ENCODE peak calls at places on chromosomes 3 and 15, in six cellular contexts. P, E, H, O, K and U are unnamed samples.

GRCh38 chr3:57006048-57006709 is 54.3 kb upstream of the SPATA12 start:
- DNase-seq in P (no peak), E (no peak), H (no peak), O (no peak), K (no peak), U (no peak)

GRCh38 chr3:134485075-134485536 is 679 bp downstream of the ANAPC13 start:
- DNase-seq in P (no peak), E (no peak), H (peak; percentile 32), O (no peak), K (no peak), U (no peak)

GRCh38 chr3:19645093-19645492 is 288.9 kb downstream of the EFHB start:
- DNase-seq in P (no peak), E (no peak), H (no peak), O (no peak), K (no peak), U (no peak)

GRCh38 chr15:77825546-77825945 is 192.8 kb upstream of the LINGO1 start:
- DNase-seq in P (no peak), E (no peak), H (no peak), O (no peak), K (no peak), U (no peak)

GRCh38 chr3:43894176-43895049 is 203.7 kb downstream of the ABHD5 start:
- DNase-seq in P (peak; percentile 69), E (no peak), H (no peak), O (peak; percentile 55), K (peak; percentile 15), U (no peak)

GRCh38 chr15:100901702-100902435 is 17.3 kb upstream of the LRRK1 start:
- DNase-seq in P (no peak), E (peak; percentile 65), H (no peak), O (no peak), K (no peak), U (no peak)

GRCh38 chr3:136958931-136959330 is 1.1 kb downstream of the IL20RB start:
- DNase-seq in P (no peak), E (no peak), H (no peak), O (no peak), K (no peak), U (no peak)

GRCh38 chr15:48855501-48856440 is 22.2 kb upstream of the EID1 start:
- DNase-seq in P (no peak), E (no peak), H (no peak), O (no peak), K (peak; percentile 16), U (no peak)

GRCh38 chr3:99789322-99789721 is 28.3 kb upstream of the CMSS1 start:
- DNase-seq in P (no peak), E (no peak), H (peak; percentile 24), O (no peak), K (peak; percentile 30), U (no peak)

GRCh38 chr3:24520941-24521305 is 26.3 kb upstream of the THRB start:
- DNase-seq in P (no peak), E (no peak), H (no peak), O (no peak), K (no peak), U (no peak)

GRCh38 chr15:73633991-73634495 is 854 bp upstream of the NPTN start:
- DNase-seq in P (no peak), E (no peak), H (no peak), O (no peak), K (no peak), U (no peak)

GRCh38 chr3:139388961-139389551 is 391 bp downstream of the COPB2 start:
- DNase-seq in P (no peak), E (no peak), H (no peak), O (no peak), K (no peak), U (peak; percentile 17)

GRCh38 chr3:177144922-177145321 is 52.4 kb downstream of the TBL1XR1 start:
- DNase-seq in P (no peak), E (no peak), H (no peak), O (no peak), K (no peak), U (peak; percentile 26)

GRCh38 chr15:92623435-92623834 is 32.1 kb downstream of the FAM174B start:
- DNase-seq in P (no peak), E (peak; percentile 45), H (no peak), O (no peak), K (no peak), U (no peak)

GRCh38 chr15:47266556-47266955 is 450.7 kb upstream of the SEMA6D start:
- DNase-seq in P (no peak), E (no peak), H (no peak), O (no peak), K (no peak), U (no peak)

GRCh38 chr3:42451116-42451515 is 40.7 kb upstream of the LYZL4 start:
- DNase-seq in P (no peak), E (no peak), H (no peak), O (no peak), K (no peak), U (no peak)

GRCh38 chr3:181565416-181565815 is 146.3 kb upstream of the SOX2 start:
- DNase-seq in P (no peak), E (no peak), H (no peak), O (no peak), K (no peak), U (no peak)

GRCh38 chr15:67998599-67999122 is 55.5 kb upstream of the PIAS1 start:
- DNase-seq in P (no peak), E (no peak), H (peak; percentile 32), O (peak; percentile 72), K (no peak), U (no peak)

GRCh38 chr15:98648654-98649537 is 557 bp downstream of the IGF1R start:
- DNase-seq in P (peak; percentile 70), E (peak; percentile 78), H (peak; percentile 59), O (peak; percentile 68), K (peak; percentile 51), U (peak; percentile 43)

GRCh38 chr15:92801774-92802464 is 98.2 kb upstream of the CHD2 start:
- DNase-seq in P (peak; percentile 91), E (peak; percentile 86), H (no peak), O (no peak), K (no peak), U (no peak)

GRCh38 chr3:105801397-105801796 is 67.4 kb downstream of the CBLB start:
- DNase-seq in P (no peak), E (no peak), H (no peak), O (no peak), K (no peak), U (no peak)

GRCh38 chr3:37967252-37967881 is 23.2 kb upstream of the VILL start:
- DNase-seq in P (peak; percentile 81), E (peak; percentile 82), H (peak; percentile 70), O (peak; percentile 69), K (peak; percentile 69), U (peak; percentile 37)

GRCh38 chr3:126850370-126851085 is 132.4 kb upstream of the PLXNA1 start:
- DNase-seq in P (no peak), E (peak; percentile 19), H (no peak), O (no peak), K (peak; percentile 18), U (no peak)

GRCh38 chr15:58332676-58333400 is 99.0 kb upstream of the LIPC start:
- DNase-seq in P (no peak), E (no peak), H (no peak), O (no peak), K (no peak), U (no peak)

GRCh38 chr3:194587438-194587931 is 45.7 kb downstream of the TMEM44 start:
- DNase-seq in P (peak; percentile 89), E (no peak), H (peak; percentile 22), O (peak; percentile 60), K (peak; percentile 67), U (no peak)

GRCh38 chr15:40763801-40764765 is at the start of gene GCHFR:
- DNase-seq in P (peak; percentile 87), E (peak; percentile 89), H (peak; percentile 78), O (peak; percentile 91), K (peak; percentile 67), U (peak; percentile 55)

GRCh38 chr15:44798815-44799214 is 62.5 kb downstream of the TRIM69 start:
- DNase-seq in P (no peak), E (no peak), H (no peak), O (no peak), K (no peak), U (no peak)

DNA sequence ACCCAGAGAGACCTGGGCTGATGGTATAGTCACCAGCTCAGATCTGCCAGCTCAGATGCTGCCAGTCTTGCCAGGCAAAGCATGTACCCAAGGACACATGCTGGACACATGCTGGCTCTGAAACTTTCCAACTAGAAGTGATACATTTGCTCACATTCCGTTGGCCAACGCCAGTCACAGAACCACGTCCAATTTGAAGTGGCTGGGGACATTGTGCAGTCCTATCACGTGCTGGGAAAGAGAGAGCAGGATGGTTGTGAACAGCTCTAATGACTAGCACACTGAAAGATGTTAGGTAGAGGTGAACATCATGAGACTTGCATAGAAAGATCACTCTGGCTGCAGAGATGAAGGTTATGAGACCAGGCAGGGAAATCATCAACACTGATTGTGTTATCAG is 308.5 kb upstream of the ROPN1 start:
- DNase-seq in P (no peak), E (no peak), H (no peak), O (no peak), K (no peak), U (no peak)
- H3K4me1 ChIP-seq in P (peaks cover 3% of the 10 kb centered on the region), E (no peaks in the 10 kb centered on the region), H (peaks cover 8% of the 10 kb centered on the region), O (peaks cover 3% of the 10 kb centered on the region), K (peaks cover 50% of the 10 kb centered on the region), U (no peaks in the 10 kb centered on the region)

GRCh38 chr3:151264611-151265010 is 13.7 kb downstream of the P2RY14 start:
- DNase-seq in P (no peak), E (no peak), H (no peak), O (no peak), K (no peak), U (no peak)

GRCh38 chr3:151268267-151269235 is 9.8 kb downstream of the P2RY14 start:
- DNase-seq in P (no peak), E (no peak), H (no peak), O (no peak), K (no peak), U (peak; percentile 15)

GRCh38 chr3:151263126-151263525 is 15.2 kb downstream of the P2RY14 start:
- DNase-seq in P (no peak), E (no peak), H (no peak), O (no peak), K (no peak), U (no peak)

GRCh38 chr3:151265866-151266265 is 12.5 kb downstream of the P2RY14 start:
- DNase-seq in P (no peak), E (no peak), H (no peak), O (no peak), K (peak; percentile 14), U (no peak)

DNA sequence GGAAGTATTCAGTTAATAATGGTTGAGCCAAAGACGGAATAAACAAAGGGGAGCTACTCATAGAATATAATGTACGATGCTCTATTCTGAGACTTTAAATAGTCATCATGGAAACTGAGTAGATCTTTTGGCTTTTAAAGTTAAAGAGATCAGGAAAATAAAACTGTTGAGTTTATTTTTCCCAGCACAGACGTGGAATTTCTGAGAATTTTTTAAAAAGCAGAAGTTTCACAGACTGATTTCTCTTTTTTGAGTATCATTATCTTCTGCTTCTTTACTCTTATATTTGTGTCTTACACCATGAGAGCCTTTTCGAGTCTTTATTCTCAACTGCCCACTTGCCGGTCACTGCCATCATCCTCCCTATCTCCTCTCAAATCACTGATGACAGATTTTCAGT is 13.2 kb downstream of the P2RY14 start:
- DNase-seq in P (no peak), E (no peak), H (no peak), O (no peak), K (no peak), U (no peak)
- H3K4me1 ChIP-seq in P (no peaks in the 10 kb centered on the region), E (peaks cover 74% of the 10 kb centered on the region), H (no peaks in the 10 kb centered on the region), O (no peaks in the 10 kb centered on the region), K (peaks cover 29% of the 10 kb centered on the region), U (no peaks in the 10 kb centered on the region)

GRCh38 chr15:75706682-75706954 is 6.0 kb downstream of the CSPG4 start:
- DNase-seq in P (no peak), E (no peak), H (peak; percentile 76), O (no peak), K (no peak), U (no peak)
- H3K4me1 ChIP-seq in P (peaks cover 3% of the 10 kb centered on the region), E (peaks cover 66% of the 10 kb centered on the region), H (peaks cover 10% of the 10 kb centered on the region), O (no peaks in the 10 kb centered on the region), K (peaks cover 61% of the 10 kb centered on the region), U (no peaks in the 10 kb centered on the region)

GRCh38 chr3:120418866-120419490 is 31.8 kb downstream of the FSTL1 start:
- DNase-seq in P (no peak), E (no peak), H (peak; percentile 77), O (peak; percentile 60), K (peak; percentile 63), U (peak; percentile 7)
- H3K4me1 ChIP-seq in P (peaks cover 23% of the 10 kb centered on the region), E (peaks cover 76% of the 10 kb centered on the region), H (peaks cover 62% of the 10 kb centered on the region), O (peaks cover 7% of the 10 kb centered on the region), K (peaks cover 86% of the 10 kb centered on the region), U (no peaks in the 10 kb centered on the region)